ENCODE peak calls at places on chromosomes 2 and 18, in six cellular contexts. K is nephron progenitor cell, B is IMR-90, C is sciatic nerve, Y is fibroblast of mammary gland, W is GM23248. U is an unnamed sample.

GRCh38 chr18:22447770-22448169 is 30.1 kb upstream of the CTAGE1 start:
- DNase-seq in K (no peak), B (no peak), C (no peak), Y (no peak), W (no peak), U (peak)

GRCh38 chr2:241673797-241674725 is 12.6 kb downstream of the DTYMK start:
- DNase-seq in K (no peak), B (no peak), C (no peak), Y (no peak), W (peak), U (peak)

GRCh38 chr2:70777450-70777849 is 9.4 kb upstream of the ADD2 start:
- DNase-seq in K (no peak), B (no peak), C (no peak), Y (peak), W (peak), U (no peak)

GRCh38 chr18:69935319-69936190 is 12.1 kb downstream of the CD226 start:
- DNase-seq in K (no peak), B (no peak), C (no peak), Y (peak), W (peak), U (peak)

GRCh38 chr2:26438526-26438925 is 36.8 kb downstream of the DRC1 start:
- DNase-seq in K (peak), B (peak), C (no peak), Y (peak), W (peak), U (peak)

GRCh38 chr2:88350641-88351601 is 101.6 kb downstream of the FOXI3 start:
- DNase-seq in K (peak), B (peak), C (peak), Y (peak), W (peak), U (peak)

GRCh38 chr18:33446604-33447003 is 6.1 kb upstream of the CCDC178 start:
- DNase-seq in K (no peak), B (no peak), C (no peak), Y (no peak), W (no peak), U (no peak)

GRCh38 chr2:147844691-147845607 is at the start of gene ACVR2A:
- DNase-seq in K (peak), B (peak), C (peak), Y (peak), W (peak), U (peak)

GRCh38 chr2:146776589-146776988 is 1068.2 kb upstream of the ACVR2A start:
- DNase-seq in K (no peak), B (no peak), C (no peak), Y (no peak), W (no peak), U (no peak)

GRCh38 chr2:17863539-17863938 is 14.9 kb upstream of the KCNS3 start:
- DNase-seq in K (no peak), B (no peak), C (no peak), Y (no peak), W (no peak), U (no peak)

GRCh38 chr2:188610050-188610444 is 318.4 kb downstream of the GULP1 start:
- DNase-seq in K (no peak), B (no peak), C (no peak), Y (peak), W (peak), U (peak)

GRCh38 chr2:134758632-134759031 is 39.8 kb upstream of the TMEM163 start:
- DNase-seq in K (no peak), B (no peak), C (no peak), Y (no peak), W (no peak), U (no peak)

GRCh38 chr18:37389684-37390368 is 175.8 kb downstream of the CELF4 start:
- DNase-seq in K (no peak), B (no peak), C (no peak), Y (no peak), W (no peak), U (no peak)

GRCh38 chr2:128608911-128609880 is 290.5 kb upstream of the HS6ST1 start:
- DNase-seq in K (no peak), B (no peak), C (peak), Y (no peak), W (no peak), U (no peak)

GRCh38 chr2:32773409-32773808 is 145.6 kb downstream of the TTC27 start:
- DNase-seq in K (peak), B (no peak), C (no peak), Y (no peak), W (no peak), U (no peak)

GRCh38 chr2:64675860-64676259 is 22.1 kb upstream of the SERTAD2 start:
- DNase-seq in K (no peak), B (peak), C (no peak), Y (peak), W (peak), U (peak)

GRCh38 chr2:126907671-126908070 is 9.0 kb downstream of the TEX51 start:
- DNase-seq in K (no peak), B (no peak), C (peak), Y (no peak), W (no peak), U (no peak)

GRCh38 chr2:145777297-145777696 is 1257.4 kb upstream of the ZEB2 start:
- DNase-seq in K (no peak), B (peak), C (no peak), Y (peak), W (peak), U (peak)

GRCh38 chr2:96537734-96538486 is 1.4 kb downstream of the ARID5A start:
- DNase-seq in K (no peak), B (no peak), C (no peak), Y (no peak), W (peak), U (no peak)

GRCh38 chr2:100321881-100322820 is at the start of gene LONRF2:
- DNase-seq in K (peak), B (no peak), C (peak), Y (no peak), W (peak), U (peak)

GRCh38 chr2:43537137-43537536 is 58.7 kb downstream of the THADA start:
- DNase-seq in K (no peak), B (no peak), C (no peak), Y (no peak), W (no peak), U (no peak)

GRCh38 chr2:177645241-177645640 is 252.7 kb downstream of the AGPS start:
- DNase-seq in K (no peak), B (no peak), C (no peak), Y (no peak), W (no peak), U (no peak)

GRCh38 chr18:62637807-62638687 is 77.3 kb upstream of the PHLPP1 start:
- DNase-seq in K (no peak), B (peak), C (no peak), Y (no peak), W (peak), U (no peak)

GRCh38 chr18:46718501-46719341 is 38.1 kb downstream of the ST8SIA5 start:
- DNase-seq in K (no peak), B (peak), C (no peak), Y (peak), W (peak), U (peak)

GRCh38 chr2:190182071-190182524 is 119.6 kb upstream of the MSTN start:
- DNase-seq in K (no peak), B (no peak), C (no peak), Y (no peak), W (no peak), U (no peak)

GRCh38 chr2:218733615-218734021 is 23.0 kb downstream of the TTLL4 start:
- DNase-seq in K (no peak), B (peak), C (no peak), Y (peak), W (peak), U (peak)

GRCh38 chr2:242052421-242052820 is 182.9 kb downstream of the RTP5 start:
- DNase-seq in K (no peak), B (no peak), C (peak), Y (no peak), W (no peak), U (no peak)

GRCh38 chr2:65299246-65299645 is 71.6 kb downstream of the ACTR2 start:
- DNase-seq in K (no peak), B (peak), C (no peak), Y (peak), W (peak), U (no peak)

U was measured in AG10803.